ENCODE peak calls at places on chromosomes 4 and X, in six cellular contexts. A, I, T, E, V and R are unnamed samples.

GRCh38 chr4:133149932-133150642 is 993 bp downstream of the PCDH10 start:
- DNase-seq in A (no peak), I (no peak), T (peak), E (peak), V (no peak), R (no peak)

GRCh38 chr4:147813107-147813773 is 81.4 kb downstream of the ARHGAP10 start:
- DNase-seq in A (no peak), I (no peak), T (no peak), E (no peak), V (no peak), R (no peak)

GRCh38 chr4:77193511-77194236 is 36.7 kb downstream of the CCNG2 start:
- DNase-seq in A (no peak), I (no peak), T (no peak), E (no peak), V (no peak), R (no peak)

GRCh38 chrX:150060406-150060805 is 122.1 kb upstream of the EOLA2 start:
- DNase-seq in A (no peak), I (no peak), T (peak), E (no peak), V (peak), R (peak)

GRCh38 chrX:39899059-39899458 is 198.7 kb downstream of the BCOR start:
- DNase-seq in A (no peak), I (no peak), T (no peak), E (no peak), V (peak), R (no peak)

GRCh38 chr4:8537041-8537461 is 43.1 kb upstream of the GPR78 start:
- DNase-seq in A (peak), I (peak), T (peak), E (no peak), V (peak), R (peak)

GRCh38 chrX:9370888-9371287 is 94.0 kb upstream of the TBL1X start:
- DNase-seq in A (no peak), I (no peak), T (peak), E (no peak), V (no peak), R (no peak)

GRCh38 chr4:76620723-76621463 is 185.9 kb downstream of the SHROOM3 start:
- DNase-seq in A (no peak), I (no peak), T (no peak), E (no peak), V (no peak), R (no peak)

GRCh38 chrX:119763836-119764387 is 5.5 kb downstream of the SOWAHD start:
- DNase-seq in A (no peak), I (no peak), T (no peak), E (no peak), V (no peak), R (no peak)

GRCh38 chrX:29478336-29479069 is 736.9 kb upstream of the MAGEB2 start:
- DNase-seq in A (no peak), I (no peak), T (peak), E (no peak), V (peak), R (peak)

GRCh38 chr4:100059467-100059866 is 109.4 kb upstream of the H2AZ1 start:
- DNase-seq in A (no peak), I (no peak), T (no peak), E (no peak), V (no peak), R (no peak)

GRCh38 chr4:173214661-173215060 is 46.0 kb downstream of the GALNT7 start:
- DNase-seq in A (no peak), I (no peak), T (peak), E (no peak), V (peak), R (peak)

GRCh38 chr4:23889368-23889767 is 479 bp downstream of the PPARGC1A start:
- DNase-seq in A (no peak), I (no peak), T (peak), E (no peak), V (no peak), R (no peak)
- H3K4me3 ChIP-seq in A (peak), I (peak), T (peak), E (peak), V (no peak), R (peak)

GRCh38 chr4:17817027-17817426 is 6.2 kb downstream of the NCAPG start:
- DNase-seq in A (peak), I (peak), T (peak), E (no peak), V (peak), R (peak)
- TF ChIP-seq CTCF in A (peak), I (peak), T (peak), E (peak), V (peak), R (peak)

GRCh38 chr4:10020871-10021676 is at the start of gene SLC2A9:
- DNase-seq in A (no peak), I (no peak), T (no peak), E (no peak), V (no peak), R (no peak)

GRCh38 chr4:10017037-10017893 is 4.0 kb downstream of the SLC2A9 start:
- DNase-seq in A (no peak), I (no peak), T (no peak), E (no peak), V (no peak), R (no peak)

GRCh38 chr4:10019521-10020051 is 1.7 kb downstream of the SLC2A9 start:
- DNase-seq in A (no peak), I (no peak), T (no peak), E (no peak), V (no peak), R (no peak)

GRCh38 chr4:10020106-10020505 is 1.2 kb downstream of the SLC2A9 start:
- DNase-seq in A (no peak), I (no peak), T (no peak), E (no peak), V (no peak), R (no peak)

DNA sequence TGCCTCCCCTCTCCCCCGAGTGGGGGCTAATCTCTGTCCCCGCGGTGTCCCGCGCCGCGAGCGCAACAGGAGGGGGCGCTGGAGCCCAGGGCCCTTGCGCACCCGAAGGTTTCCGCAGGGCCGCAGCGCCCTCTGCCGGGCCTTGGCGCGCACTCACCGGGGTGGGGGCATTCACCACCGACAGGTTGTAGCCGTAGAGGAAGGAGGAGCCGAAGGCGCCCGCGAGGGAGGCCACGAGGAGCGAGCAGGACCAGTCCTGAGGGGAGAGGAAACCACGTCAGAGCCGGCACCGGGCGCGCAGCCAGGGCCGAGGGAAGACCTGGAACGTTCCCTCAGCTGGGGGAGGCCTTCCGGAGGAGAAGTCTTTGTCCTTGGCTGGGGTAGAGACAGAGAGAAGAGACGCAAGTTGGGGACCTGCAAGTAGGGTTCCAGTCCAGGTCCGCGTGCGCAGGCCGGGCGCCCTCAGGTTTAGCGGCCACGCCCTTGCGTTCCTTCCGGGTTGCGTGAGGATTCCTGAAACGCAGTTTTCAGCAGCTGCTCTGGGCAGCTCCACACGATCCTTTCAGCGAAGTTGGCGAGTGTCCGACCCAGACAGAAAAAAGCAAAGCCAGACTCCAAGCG is 2.4 kb downstream of the SLC2A9 start:
- DNase-seq in A (no peak), I (peak), T (peak), E (peak), V (peak), R (peak)
- H3K4me3 ChIP-seq in A (peak), I (peak), T (peak), E (peak), V (peak), R (peak)

DNA sequence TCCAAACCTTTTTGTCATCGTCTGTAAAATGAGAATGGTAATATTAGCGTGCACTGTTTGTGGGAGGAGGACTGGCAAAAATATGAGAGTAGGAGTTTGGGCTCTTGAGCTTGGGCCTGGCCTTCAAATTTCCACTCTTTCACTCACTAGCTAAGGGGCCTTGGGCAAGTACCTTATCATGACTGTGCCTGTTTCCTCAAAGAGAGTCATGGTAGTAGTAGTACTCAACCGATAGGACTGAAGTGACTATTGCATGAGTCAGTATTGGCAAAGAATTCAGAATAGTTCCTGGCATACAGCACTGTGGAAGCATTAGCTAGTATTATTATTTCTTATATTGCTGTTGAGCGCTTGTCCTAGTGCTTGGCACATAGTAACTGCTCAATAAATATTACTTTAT is 16.0 kb upstream of the RBM3 start:
- DNase-seq in A (no peak), I (peak), T (peak), E (no peak), V (peak), R (peak)
- TF ChIP-seq CTCF in A (no peak), I (no peak), T (no peak), E (no peak), V (no peak), R (no peak)

GRCh38 chrX:46574337-46574940 is 874 bp downstream of the CHST7 start:
- DNase-seq in A (no peak), I (no peak), T (no peak), E (peak), V (no peak), R (no peak)
- H3K4me3 ChIP-seq in A (peak), I (peak), T (peak), E (peak), V (peak), R (peak)

DNA sequence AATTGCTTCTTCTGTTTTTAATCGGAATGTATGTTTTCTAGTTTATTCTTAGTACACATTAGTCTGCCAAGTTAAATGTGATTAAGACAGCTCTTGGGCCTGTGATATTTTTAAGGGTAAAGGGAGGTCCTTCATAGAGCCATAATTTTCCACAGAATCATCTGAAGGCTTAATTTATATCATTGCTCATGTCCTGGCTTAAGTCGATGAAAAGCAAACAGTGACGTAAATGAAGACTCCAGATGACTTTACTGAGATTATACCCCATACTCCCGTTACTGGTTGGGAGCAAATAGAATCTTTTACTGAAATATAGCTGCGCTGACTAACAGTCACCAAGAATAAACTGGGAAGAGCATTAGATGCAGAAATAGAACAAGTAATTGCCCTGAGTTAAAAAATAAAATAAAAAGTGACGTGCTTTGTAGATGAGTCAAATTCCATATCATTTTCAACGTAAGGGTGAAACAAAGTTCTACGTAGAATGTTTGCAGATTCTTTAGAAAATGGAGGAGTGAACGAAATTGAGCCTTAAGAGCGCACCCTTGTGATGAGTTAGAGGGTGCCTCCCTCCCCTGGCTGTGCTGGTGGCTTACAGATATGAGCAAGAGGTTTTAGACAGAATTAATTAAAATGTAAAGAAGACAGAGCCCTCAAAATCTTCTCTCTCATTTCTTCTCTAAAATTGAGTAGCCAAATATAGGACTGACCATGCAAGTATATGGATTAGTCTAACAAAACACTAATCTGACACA is 30.0 kb upstream of the LGI2 start:
- DNase-seq in A (no peak), I (no peak), T (no peak), E (no peak), V (no peak), R (peak)
- TF ChIP-seq CTCF in A (no peak), I (no peak), T (no peak), E (peak), V (peak), R (no peak)

GRCh38 chrX:85375333-85375738 is 4.1 kb downstream of the POF1B start:
- DNase-seq in A (no peak), I (no peak), T (no peak), E (no peak), V (no peak), R (no peak)
- H3K4me3 ChIP-seq in A (no peak), I (no peak), T (no peak), E (no peak), V (no peak), R (no peak)

GRCh38 chr4:12679217-12679616 is 804.9 kb downstream of the RAB28 start:
- DNase-seq in A (no peak), I (no peak), T (no peak), E (no peak), V (peak), R (no peak)
- TF ChIP-seq CTCF in A (peak), I (no peak), T (no peak), E (no peak), V (peak), R (no peak)

DNA sequence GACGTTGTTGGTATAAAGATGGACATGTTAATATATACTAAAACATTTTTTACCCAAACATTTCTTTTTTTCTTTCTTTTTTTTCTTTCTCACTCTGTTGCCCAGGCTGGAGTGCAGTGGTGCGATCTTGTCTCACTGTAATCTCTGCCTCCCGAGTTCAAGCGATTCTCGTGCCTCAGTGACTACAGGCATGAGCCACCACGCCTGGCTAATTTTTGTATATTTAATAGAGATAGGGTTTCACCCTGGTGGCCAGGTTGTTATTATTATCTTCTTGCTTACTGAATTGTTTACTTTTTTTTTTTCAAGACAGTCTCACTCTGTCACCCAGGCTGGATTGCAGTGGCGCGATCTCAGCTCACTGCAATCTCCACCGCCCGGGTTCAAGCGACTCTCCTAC is 68.8 kb downstream of the HOPX start:
- DNase-seq in A (no peak), I (no peak), T (no peak), E (no peak), V (no peak), R (no peak)
- H3K4me3 ChIP-seq in A (no peak), I (no peak), T (no peak), E (no peak), V (no peak), R (no peak)

DNA sequence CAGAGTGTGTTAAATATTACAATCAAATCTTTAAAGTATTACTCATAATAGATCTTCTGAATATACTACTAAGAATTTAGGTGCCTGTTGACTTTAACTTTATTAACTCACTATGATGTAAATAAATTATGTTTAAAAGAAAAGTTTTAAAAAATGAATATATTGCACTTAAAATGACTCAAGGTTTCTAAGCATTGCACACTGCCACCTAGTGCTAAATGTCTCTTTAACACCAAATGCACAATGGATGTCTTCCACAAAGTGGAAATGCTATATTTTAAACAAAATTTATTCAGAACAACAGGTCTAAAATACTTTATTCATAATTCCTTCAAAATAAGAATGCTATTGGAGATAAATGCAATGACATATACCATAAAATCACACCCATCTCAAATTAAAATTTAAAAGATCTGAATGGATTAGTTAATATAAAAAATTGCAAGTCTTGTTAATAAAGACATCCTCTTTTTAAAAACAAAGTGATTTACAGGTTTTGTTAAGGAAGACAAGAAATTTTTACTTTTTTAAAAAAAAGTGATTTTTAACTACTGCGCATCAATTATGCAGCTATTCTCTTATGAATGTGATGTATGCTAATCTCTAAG is 5.5 kb downstream of the INPP4B start:
- DNase-seq in A (peak), I (peak), T (peak), E (no peak), V (peak), R (peak)
- TF ChIP-seq CTCF in A (peak), I (peak), T (peak), E (peak), V (peak), R (peak)